ENCODE peak calls at places on chromosomes 5 and 9, in five cellular contexts. D is activated CD8-positive, alpha-beta memory T cell treated with anti-CD3 and anti-CD28 coated beads, Interleukin-2, amount 50 U/mL, for 48 hours; H is caudate nucleus; X is activated CD4-positive, alpha-beta T cell treated with anti-CD3 and anti-CD28 coated beads, Interleukin-2, amount 50 U/mL, for 4 hours; L is fibroblast of pulmonary artery. F is an unnamed sample.

GRCh38 chr9:32554107-32554506 is 1.7 kb upstream of the TOPORS start:
- DNase-seq in L (peak), X (no peak), D (no peak), H (no peak), F (no peak)

GRCh38 chr5:61010759-61011460 is 65.9 kb downstream of the NDUFAF2 start:
- DNase-seq in X (no peak), L (peak), D (no peak), H (no peak), F (no peak)

GRCh38 chr5:90134892-90135291 is 274.7 kb downstream of the CETN3 start:
- DNase-seq in D (no peak), L (peak), H (no peak), X (no peak), F (no peak)

GRCh38 chr9:128628471-128629048 is 28.1 kb downstream of the DYNC2I2 start:
- DNase-seq in X (no peak), L (no peak), D (no peak), H (no peak), F (no peak)

GRCh38 chr5:172335721-172336120 is 52.2 kb upstream of the UBTD2 start:
- DNase-seq in D (no peak), L (no peak), X (no peak), H (no peak), F (no peak)

GRCh38 chr9:136141716-136142415 is 23.2 kb upstream of the TMEM250 start:
- DNase-seq in D (no peak), L (no peak), H (no peak), X (no peak), F (no peak)

GRCh38 chr9:2681981-2682380 is 35.3 kb upstream of the KCNV2 start:
- DNase-seq in D (no peak), H (no peak), L (no peak), X (no peak), F (no peak)

GRCh38 chr5:124748687-124749594 is 2.5 kb upstream of the ZNF608 start:
- DNase-seq in H (peak), L (peak), X (no peak), D (no peak), F (peak)

GRCh38 chr9:92295827-92296258 is 2.3 kb upstream of the IARS1 start:
- DNase-seq in L (no peak), H (no peak), X (no peak), D (no peak), F (no peak)

GRCh38 chr5:34519489-34520220 is 136.5 kb upstream of the RAI14 start:
- DNase-seq in H (no peak), L (peak), X (no peak), D (no peak), F (no peak)

GRCh38 chr5:90096415-90097081 is 313.0 kb downstream of the CETN3 start:
- DNase-seq in D (no peak), X (no peak), L (peak), H (peak), F (no peak)

GRCh38 chr5:138657360-138657759 is 82.2 kb upstream of the HSPA9 start:
- DNase-seq in H (no peak), X (no peak), D (no peak), L (no peak), F (no peak)

GRCh38 chr5:59261969-59262368 is 631.6 kb downstream of the PDE4D start:
- DNase-seq in H (no peak), X (no peak), D (no peak), L (no peak), F (no peak)

GRCh38 chr9:125409637-125410521 is 148.3 kb downstream of the GAPVD1 start:
- DNase-seq in X (peak), L (peak), H (no peak), D (no peak), F (no peak)

GRCh38 chr5:172870261-172870806 is 36.3 kb downstream of the ERGIC1 start:
- DNase-seq in L (peak), H (no peak), X (no peak), D (no peak), F (no peak)

GRCh38 chr9:103804077-103804735 is 289.9 kb upstream of the SMC2 start:
- DNase-seq in D (no peak), X (no peak), H (no peak), L (peak), F (no peak)

GRCh38 chr5:126446498-126447224 is 23.5 kb downstream of the GRAMD2B start:
- DNase-seq in D (no peak), H (no peak), L (peak), X (no peak), F (no peak)

GRCh38 chr5:166625210-166625865 is 1666.1 kb upstream of the WWC1 start:
- DNase-seq in L (peak), D (no peak), X (no peak), H (no peak), F (no peak)

GRCh38 chr9:134371731-134372130 is 45.5 kb downstream of the RXRA start:
- DNase-seq in H (peak), X (no peak), D (no peak), L (no peak), F (no peak)

GRCh38 chr5:141199359-141200235 is at the start of gene PCDHB11:
- DNase-seq in H (no peak), L (no peak), X (no peak), D (no peak), F (no peak)

GRCh38 chr5:65034029-65034781 is 265.5 kb downstream of the CWC27 start:
- DNase-seq in H (no peak), L (peak), D (no peak), X (no peak), F (no peak)

GRCh38 chr5:123351820-123352219 is 71.4 kb downstream of the CEP120 start:
- DNase-seq in D (no peak), X (no peak), H (no peak), L (no peak), F (no peak)

GRCh38 chr9:110619831-110620230 is 40.3 kb upstream of the SVEP1 start:
- DNase-seq in H (no peak), X (no peak), L (peak), D (no peak), F (no peak)

GRCh38 chr5:113612060-113612496 is 98.6 kb downstream of the YTHDC2 start:
- DNase-seq in X (no peak), L (peak), D (no peak), H (no peak), F (no peak)

GRCh38 chr9:17394868-17395488 is 183.9 kb upstream of the SH3GL2 start:
- DNase-seq in X (no peak), L (no peak), D (no peak), H (no peak), F (no peak)

GRCh38 chr5:35333366-35333765 is 103.1 kb upstream of the PRLR start:
- DNase-seq in D (no peak), X (no peak), L (no peak), H (no peak), F (no peak)

GRCh38 chr9:18906656-18907395 is 126.2 kb downstream of the SAXO1 start:
- DNase-seq in X (no peak), H (no peak), L (peak), D (no peak), F (no peak)

GRCh38 chr5:1144089-1144488 is 32.2 kb upstream of the SLC12A7 start:
- DNase-seq in X (no peak), H (no peak), L (no peak), D (no peak), F (no peak)

GRCh38 chr9:14511452-14511851 is 181.8 kb downstream of the ZDHHC21 start:
- DNase-seq in H (no peak), L (peak), D (no peak), X (no peak), F (no peak)

GRCh38 chr5:78508231-78508765 is 140.3 kb downstream of the LHFPL2 start:
- DNase-seq in D (no peak), H (peak), X (no peak), L (peak), F (no peak)

GRCh38 chr5:73399761-73400160 is 48.8 kb downstream of the FOXD1 start:
- DNase-seq in X (no peak), D (no peak), H (no peak), L (no peak), F (no peak)

GRCh38 chr9:97845130-97845529 is 7.9 kb upstream of the FOXE1 start:
- DNase-seq in H (no peak), L (peak), X (no peak), D (no peak), F (no peak)

GRCh38 chr5:78972654-78973428 is 12.3 kb downstream of the ARSB start:
- DNase-seq in D (no peak), X (no peak), H (no peak), L (peak), F (no peak)

GRCh38 chr5:179435731-179436315 is 90.6 kb upstream of the ADAMTS2 start:
- DNase-seq in L (no peak), D (no peak), X (no peak), H (no peak), F (no peak)

GRCh38 chr9:107481035-107481434 is 8.5 kb downstream of the KLF4 start:
- DNase-seq in D (no peak), H (no peak), X (no peak), L (no peak), F (no peak)

F was measured in B cell.